ENCODE peak calls at places on chromosomes 13 and 19, in six cellular contexts. T is tibial nerve, U is nephron progenitor cell, K is progenitor cell of endocrine pancreas, P is fibroblast of pulmonary artery, H is epithelial cell of esophagus. C is an unnamed sample.

GRCh38 chr13:100751826-100752225 is 77.2 kb upstream of the TMTC4 start:
- DNase-seq in T (no peak), U (no peak), K (no peak), P (no peak), H (no peak), C (no peak)

GRCh38 chr19:17784201-17785008 is 10.5 kb upstream of the B3GNT3 start:
- DNase-seq in K (peak), T (no peak), U (peak), H (peak), P (peak), C (peak)

GRCh38 chr19:4130635-4131438 is 6.9 kb upstream of the MAP2K2 start:
- DNase-seq in P (peak), K (no peak), U (no peak), H (peak), T (no peak), C (no peak)

GRCh38 chr19:14405758-14406644 is 13.1 kb downstream of the DDX39A start:
- DNase-seq in P (peak), U (peak), T (peak), H (peak), K (peak), C (peak)

GRCh38 chr13:113129480-113129879 is 6.9 kb downstream of the F10 start:
- DNase-seq in T (no peak), U (no peak), H (no peak), K (no peak), P (no peak), C (no peak)

GRCh38 chr13:81247711-81248110 is 906.8 kb upstream of the SPRY2 start:
- DNase-seq in H (peak), K (no peak), P (no peak), T (no peak), U (no peak), C (no peak)

GRCh38 chr13:35092751-35093150 is 150.7 kb downstream of the NBEA start:
- DNase-seq in P (no peak), U (no peak), K (no peak), T (no peak), H (no peak), C (no peak)

GRCh38 chr13:110347535-110348308 is 40.6 kb downstream of the COL4A2 start:
- DNase-seq in U (no peak), P (peak), H (peak), T (no peak), K (no peak), C (no peak)

GRCh38 chr13:98524793-98525192 is 52.1 kb downstream of the STK24 start:
- DNase-seq in P (no peak), K (no peak), T (no peak), U (no peak), H (no peak), C (no peak)

GRCh38 chr13:32669030-32669646 is 82.9 kb downstream of the PDS5B start:
- DNase-seq in U (no peak), P (peak), K (no peak), H (peak), T (no peak), C (no peak)

GRCh38 chr19:40006273-40006691 is 9.4 kb downstream of the ZNF546 start:
- DNase-seq in P (peak), T (no peak), U (no peak), H (peak), K (no peak), C (no peak)

GRCh38 chr19:1651548-1652394 is 644 bp downstream of the TCF3 start:
- DNase-seq in P (peak), K (no peak), U (peak), T (no peak), H (peak), C (no peak)

GRCh38 chr19:19064098-19064722 is 416 bp downstream of the SLC25A42 start:
- DNase-seq in K (no peak), P (no peak), H (no peak), T (no peak), U (no peak), C (no peak)
- TF ChIP-seq CTCF in K (peak), P (peak), H (peak), T (no peak), U (no peak), C (peak)

DNA sequence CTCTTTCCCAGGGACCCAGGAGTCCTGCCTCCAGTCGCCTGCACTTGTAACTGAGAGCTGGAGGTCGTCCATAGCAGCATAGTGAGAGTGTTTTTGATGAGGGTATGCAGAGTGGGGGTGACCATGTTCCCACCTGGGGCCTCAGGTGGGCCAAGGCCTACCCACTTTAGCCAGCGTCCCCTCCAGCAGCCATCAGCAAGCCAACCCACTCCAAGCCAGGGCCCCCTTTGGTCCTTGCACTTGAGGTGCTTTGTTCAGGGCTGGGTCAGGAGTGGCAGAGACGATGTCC is 11.9 kb upstream of the SMG9 start:
- DNase-seq in K (no peak), P (no peak), T (no peak), H (no peak), U (no peak), C (no peak)
- TF ChIP-seq CTCF in K (no peak), P (no peak), T (no peak), H (no peak), U (peak), C (no peak)

DNA sequence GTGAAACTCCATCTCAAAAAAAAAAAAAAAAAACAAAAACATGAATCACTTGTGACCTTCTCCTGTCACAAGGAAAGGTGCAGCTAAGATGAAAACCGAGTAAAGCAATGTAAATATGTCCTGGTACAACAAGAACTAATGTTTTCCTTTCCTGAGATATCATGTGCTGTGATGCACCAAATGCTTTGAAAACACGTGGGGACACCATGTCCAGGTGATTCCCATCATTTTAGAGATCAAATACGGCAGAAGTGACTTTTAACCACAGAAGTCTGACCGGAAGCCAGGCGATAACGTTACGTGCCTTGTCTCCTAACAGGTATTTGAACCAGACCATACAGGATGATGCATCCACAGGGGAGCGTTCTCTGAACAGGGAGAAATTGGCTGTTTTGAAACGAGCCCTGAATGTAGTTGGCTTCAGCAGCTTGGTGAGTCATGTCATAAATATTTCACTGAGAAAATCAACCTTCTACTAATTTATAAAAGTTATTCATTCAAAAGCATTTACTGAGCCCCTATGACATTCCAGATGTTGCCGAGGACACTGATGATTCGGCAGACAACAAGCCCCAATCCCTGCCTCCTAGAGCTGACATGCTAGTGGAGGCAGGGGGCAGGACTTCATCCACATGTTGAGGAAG is 328.1 kb downstream of the MYO16 start:
- DNase-seq in T (no peak), P (peak), U (no peak), H (peak), K (no peak), C (no peak)
- TF ChIP-seq CTCF in T (no peak), P (no peak), U (no peak), H (peak), K (no peak), C (no peak)

GRCh38 chr13:71754407-71754974 is 112.5 kb downstream of the DACH1 start:
- DNase-seq in T (no peak), U (no peak), P (no peak), H (no peak), K (no peak), C (no peak)
- TF ChIP-seq CTCF in T (no peak), U (no peak), P (no peak), H (no peak), K (peak), C (peak)

GRCh38 chr13:19890030-19890429 is 26.6 kb upstream of the ZMYM5 start:
- DNase-seq in H (no peak), K (no peak), P (no peak), T (no peak), U (no peak), C (no peak)

DNA sequence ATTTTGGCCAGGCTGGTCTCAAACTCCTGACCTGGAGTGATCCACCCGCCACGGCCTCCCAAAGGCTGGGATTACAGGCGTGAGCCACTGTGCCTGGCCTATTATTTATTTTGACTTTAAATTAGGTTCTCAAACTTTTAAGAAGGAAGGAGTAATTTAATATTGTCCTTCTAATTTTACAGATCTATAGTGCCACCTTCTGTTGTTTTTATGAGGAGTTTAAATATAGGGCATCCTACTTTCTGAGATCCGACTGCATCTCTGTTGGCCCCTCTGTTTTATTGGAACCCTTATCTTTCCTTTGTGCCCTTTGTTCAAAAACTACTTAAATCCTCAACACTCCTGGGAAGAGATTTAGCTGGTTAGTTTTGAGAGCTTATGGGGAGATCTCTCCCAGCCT is 25.4 kb upstream of the ZMYM5 start:
- DNase-seq in H (peak), P (peak), K (no peak), T (no peak), U (no peak), C (no peak)
- TF ChIP-seq CTCF in H (peak), P (peak), K (no peak), T (no peak), U (no peak), C (no peak)

GRCh38 chr13:27665333-27665732 is 43.6 kb downstream of the POLR1D start:
- DNase-seq in T (no peak), K (no peak), P (no peak), H (peak), U (no peak), C (no peak)
- TF ChIP-seq CTCF in T (no peak), K (peak), P (peak), H (peak), U (no peak), C (peak)

GRCh38 chr19:577439-578392 is 5.3 kb downstream of the BSG start:
- DNase-seq in H (no peak), T (no peak), P (no peak), U (no peak), K (no peak), C (no peak)
- TF ChIP-seq CTCF in H (no peak), T (no peak), P (no peak), U (no peak), K (no peak), C (no peak)

DNA sequence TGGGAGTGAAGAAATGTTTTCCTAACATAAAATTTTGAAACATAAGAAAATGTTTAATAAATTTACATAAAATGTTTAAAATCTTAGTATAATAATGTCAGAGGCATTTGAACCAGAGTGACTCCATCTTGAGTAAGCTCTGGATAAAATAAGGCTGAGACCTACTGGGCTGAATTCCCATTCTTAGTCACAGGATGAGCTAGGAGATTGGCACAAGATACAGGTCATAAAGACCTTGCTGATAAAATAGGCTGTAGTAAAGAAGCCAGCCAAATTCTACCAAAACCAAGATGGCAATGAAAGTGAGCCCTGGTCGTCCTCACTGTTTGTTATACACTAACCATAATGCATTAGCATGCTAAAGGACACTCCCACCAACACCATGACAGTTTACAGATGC is 1184.1 kb downstream of the UQCRFS1 start:
- DNase-seq in K (no peak), T (no peak), P (no peak), H (no peak), U (no peak), C (no peak)
- TF ChIP-seq CTCF in K (no peak), T (no peak), P (no peak), H (no peak), U (no peak), C (no peak)

DNA sequence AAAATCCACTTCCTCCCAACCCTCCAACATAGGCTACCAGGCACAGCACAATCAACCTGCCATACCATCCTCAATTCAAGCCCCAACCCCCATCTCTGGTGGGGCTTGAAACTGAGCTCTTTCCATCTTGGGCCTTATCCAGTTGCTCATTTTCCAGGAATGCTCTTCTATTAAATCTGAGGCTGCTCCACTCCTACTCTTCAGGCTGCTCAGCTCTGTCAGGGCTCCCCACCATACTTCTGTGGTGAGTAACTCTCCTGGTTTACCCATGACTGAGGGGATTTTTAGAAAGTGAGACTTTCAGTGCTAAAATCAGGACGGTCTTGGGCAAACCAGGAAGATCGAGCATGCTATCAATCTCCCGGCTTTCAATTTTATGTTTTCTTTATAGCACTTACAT is 512.8 kb downstream of the LMO7 start:
- DNase-seq in P (peak), U (no peak), T (no peak), H (peak), K (no peak), C (no peak)
- TF ChIP-seq CTCF in P (no peak), U (no peak), T (no peak), H (no peak), K (no peak), C (no peak)